ENCODE peak calls at places on chromosome 5, in ten cellular contexts. One of them, this sample, is unnamed.

GRCh38 chr5:59575648-59576290 is 317.8 kb downstream of the PDE4D start:
- DNase-seq in stimulated activated CD4-positive, alpha-beta T cell treated with anti-CD3 and anti-CD28 coated beads, TNF-alpha, amount 100 ng/mL, for 4 hours: no peak
- DNase-seq in AG04449: no peak
- DNase-seq in Panc1: no peak
- DNase-seq in mammary epithelial cell: no peak
- DNase-seq in ovary: no peak
- DNase-seq in hepatocyte: peak
- DNase-seq in NCI-H2081: no peak
- DNase-seq in Kasumi-1: no peak
- DNase-seq in T follicular helper cell: no peak
- DNase-seq in this sample: no peak

GRCh38 chr5:8825161-8825757 is 720.6 kb downstream of the SEMA5A start:
- DNase-seq in stimulated activated CD4-positive, alpha-beta T cell treated with anti-CD3 and anti-CD28 coated beads, TNF-alpha, amount 100 ng/mL, for 4 hours: no peak
- DNase-seq in AG04449: no peak
- DNase-seq in Panc1: no peak
- DNase-seq in mammary epithelial cell: no peak
- DNase-seq in ovary: no peak
- DNase-seq in hepatocyte: no peak
- DNase-seq in NCI-H2081: no peak
- DNase-seq in Kasumi-1: no peak
- DNase-seq in T follicular helper cell: no peak
- DNase-seq in this sample: no peak

GRCh38 chr5:125485003-125485641 is 738.7 kb upstream of the ZNF608 start:
- DNase-seq in stimulated activated CD4-positive, alpha-beta T cell treated with anti-CD3 and anti-CD28 coated beads, TNF-alpha, amount 100 ng/mL, for 4 hours: no peak
- DNase-seq in AG04449: peak
- DNase-seq in Panc1: peak
- DNase-seq in mammary epithelial cell: peak
- DNase-seq in ovary: no peak
- DNase-seq in hepatocyte: peak
- DNase-seq in NCI-H2081: peak
- DNase-seq in Kasumi-1: peak
- DNase-seq in T follicular helper cell: no peak
- DNase-seq in this sample: no peak

GRCh38 chr5:97560176-97560993 is 377.3 kb upstream of the RIOK2 start:
- DNase-seq in stimulated activated CD4-positive, alpha-beta T cell treated with anti-CD3 and anti-CD28 coated beads, TNF-alpha, amount 100 ng/mL, for 4 hours: no peak
- DNase-seq in AG04449: no peak
- DNase-seq in Panc1: no peak
- DNase-seq in mammary epithelial cell: peak
- DNase-seq in ovary: no peak
- DNase-seq in hepatocyte: no peak
- DNase-seq in NCI-H2081: no peak
- DNase-seq in Kasumi-1: no peak
- DNase-seq in T follicular helper cell: no peak
- DNase-seq in this sample: no peak

GRCh38 chr5:133386662-133387061 is 225.7 kb downstream of the FSTL4 start:
- DNase-seq in stimulated activated CD4-positive, alpha-beta T cell treated with anti-CD3 and anti-CD28 coated beads, TNF-alpha, amount 100 ng/mL, for 4 hours: no peak
- DNase-seq in AG04449: no peak
- DNase-seq in Panc1: no peak
- DNase-seq in mammary epithelial cell: no peak
- DNase-seq in ovary: no peak
- DNase-seq in hepatocyte: no peak
- DNase-seq in NCI-H2081: no peak
- DNase-seq in Kasumi-1: no peak
- DNase-seq in T follicular helper cell: no peak
- DNase-seq in this sample: no peak

GRCh38 chr5:93421498-93421897 is 159.5 kb downstream of the NR2F1-AS1 start:
- DNase-seq in stimulated activated CD4-positive, alpha-beta T cell treated with anti-CD3 and anti-CD28 coated beads, TNF-alpha, amount 100 ng/mL, for 4 hours: no peak
- DNase-seq in AG04449: no peak
- DNase-seq in Panc1: no peak
- DNase-seq in mammary epithelial cell: no peak
- DNase-seq in ovary: no peak
- DNase-seq in hepatocyte: no peak
- DNase-seq in NCI-H2081: no peak
- DNase-seq in Kasumi-1: no peak
- DNase-seq in T follicular helper cell: no peak
- DNase-seq in this sample: no peak

GRCh38 chr5:10875201-10875768 is 114.3 kb upstream of the DAP start:
- DNase-seq in stimulated activated CD4-positive, alpha-beta T cell treated with anti-CD3 and anti-CD28 coated beads, TNF-alpha, amount 100 ng/mL, for 4 hours: no peak
- DNase-seq in AG04449: no peak
- DNase-seq in Panc1: no peak
- DNase-seq in mammary epithelial cell: no peak
- DNase-seq in ovary: no peak
- DNase-seq in hepatocyte: no peak
- DNase-seq in NCI-H2081: no peak
- DNase-seq in Kasumi-1: no peak
- DNase-seq in T follicular helper cell: no peak
- DNase-seq in this sample: no peak

GRCh38 chr5:141758316-141758965 is 76.4 kb upstream of the ARAP3 start:
- DNase-seq in stimulated activated CD4-positive, alpha-beta T cell treated with anti-CD3 and anti-CD28 coated beads, TNF-alpha, amount 100 ng/mL, for 4 hours: no peak
- DNase-seq in AG04449: no peak
- DNase-seq in Panc1: no peak
- DNase-seq in mammary epithelial cell: no peak
- DNase-seq in ovary: no peak
- DNase-seq in hepatocyte: peak
- DNase-seq in NCI-H2081: no peak
- DNase-seq in Kasumi-1: no peak
- DNase-seq in T follicular helper cell: no peak
- DNase-seq in this sample: no peak

GRCh38 chr5:105448251-105448650 is 1885.7 kb upstream of the NUDT12 start:
- DNase-seq in stimulated activated CD4-positive, alpha-beta T cell treated with anti-CD3 and anti-CD28 coated beads, TNF-alpha, amount 100 ng/mL, for 4 hours: no peak
- DNase-seq in AG04449: no peak
- DNase-seq in Panc1: no peak
- DNase-seq in mammary epithelial cell: no peak
- DNase-seq in ovary: no peak
- DNase-seq in hepatocyte: no peak
- DNase-seq in NCI-H2081: no peak
- DNase-seq in Kasumi-1: no peak
- DNase-seq in T follicular helper cell: no peak
- DNase-seq in this sample: no peak

GRCh38 chr5:177194278-177194677 is 60.7 kb downstream of the NSD1 start:
- DNase-seq in stimulated activated CD4-positive, alpha-beta T cell treated with anti-CD3 and anti-CD28 coated beads, TNF-alpha, amount 100 ng/mL, for 4 hours: no peak
- DNase-seq in AG04449: peak
- DNase-seq in Panc1: peak
- DNase-seq in mammary epithelial cell: peak
- DNase-seq in ovary: no peak
- DNase-seq in hepatocyte: peak
- DNase-seq in NCI-H2081: no peak
- DNase-seq in Kasumi-1: no peak
- DNase-seq in T follicular helper cell: no peak
- DNase-seq in this sample: no peak

GRCh38 chr5:95238560-95239325 is 46.2 kb downstream of the MCTP1 start:
- DNase-seq in stimulated activated CD4-positive, alpha-beta T cell treated with anti-CD3 and anti-CD28 coated beads, TNF-alpha, amount 100 ng/mL, for 4 hours: no peak
- DNase-seq in AG04449: no peak
- DNase-seq in Panc1: peak
- DNase-seq in mammary epithelial cell: peak
- DNase-seq in ovary: no peak
- DNase-seq in hepatocyte: no peak
- DNase-seq in NCI-H2081: no peak
- DNase-seq in Kasumi-1: peak
- DNase-seq in T follicular helper cell: no peak
- DNase-seq in this sample: no peak

GRCh38 chr5:7374186-7374585 is 21.8 kb upstream of the ADCY2 start:
- DNase-seq in stimulated activated CD4-positive, alpha-beta T cell treated with anti-CD3 and anti-CD28 coated beads, TNF-alpha, amount 100 ng/mL, for 4 hours: no peak
- DNase-seq in AG04449: no peak
- DNase-seq in Panc1: no peak
- DNase-seq in mammary epithelial cell: no peak
- DNase-seq in ovary: no peak
- DNase-seq in hepatocyte: no peak
- DNase-seq in NCI-H2081: no peak
- DNase-seq in Kasumi-1: no peak
- DNase-seq in T follicular helper cell: no peak
- DNase-seq in this sample: no peak

GRCh38 chr5:159212667-159213462 is 3.5 kb upstream of the RNF145 start:
- DNase-seq in stimulated activated CD4-positive, alpha-beta T cell treated with anti-CD3 and anti-CD28 coated beads, TNF-alpha, amount 100 ng/mL, for 4 hours: no peak
- DNase-seq in AG04449: no peak
- DNase-seq in Panc1: no peak
- DNase-seq in mammary epithelial cell: no peak
- DNase-seq in ovary: no peak
- DNase-seq in hepatocyte: no peak
- DNase-seq in NCI-H2081: no peak
- DNase-seq in Kasumi-1: no peak
- DNase-seq in T follicular helper cell: no peak
- DNase-seq in this sample: no peak

GRCh38 chr5:15021286-15022046 is 149.9 kb upstream of the ANKH start:
- DNase-seq in stimulated activated CD4-positive, alpha-beta T cell treated with anti-CD3 and anti-CD28 coated beads, TNF-alpha, amount 100 ng/mL, for 4 hours: no peak
- DNase-seq in AG04449: peak
- DNase-seq in Panc1: no peak
- DNase-seq in mammary epithelial cell: no peak
- DNase-seq in ovary: no peak
- DNase-seq in hepatocyte: peak
- DNase-seq in NCI-H2081: no peak
- DNase-seq in Kasumi-1: no peak
- DNase-seq in T follicular helper cell: no peak
- DNase-seq in this sample: no peak

GRCh38 chr5:50593681-50594080 is 72.8 kb upstream of the PARP8 start:
- DNase-seq in stimulated activated CD4-positive, alpha-beta T cell treated with anti-CD3 and anti-CD28 coated beads, TNF-alpha, amount 100 ng/mL, for 4 hours: no peak
- DNase-seq in AG04449: no peak
- DNase-seq in Panc1: no peak
- DNase-seq in mammary epithelial cell: no peak
- DNase-seq in ovary: no peak
- DNase-seq in hepatocyte: no peak
- DNase-seq in NCI-H2081: no peak
- DNase-seq in Kasumi-1: no peak
- DNase-seq in T follicular helper cell: no peak
- DNase-seq in this sample: no peak

GRCh38 chr5:230711-231110 is 12.6 kb downstream of the SDHA start:
- DNase-seq in stimulated activated CD4-positive, alpha-beta T cell treated with anti-CD3 and anti-CD28 coated beads, TNF-alpha, amount 100 ng/mL, for 4 hours: no peak
- DNase-seq in AG04449: no peak
- DNase-seq in Panc1: no peak
- DNase-seq in mammary epithelial cell: no peak
- DNase-seq in ovary: no peak
- DNase-seq in hepatocyte: no peak
- DNase-seq in NCI-H2081: no peak
- DNase-seq in Kasumi-1: no peak
- DNase-seq in T follicular helper cell: no peak
- DNase-seq in this sample: no peak

GRCh38 chr5:139660916-139661814 is 13.0 kb downstream of the CXXC5 start:
- DNase-seq in stimulated activated CD4-positive, alpha-beta T cell treated with anti-CD3 and anti-CD28 coated beads, TNF-alpha, amount 100 ng/mL, for 4 hours: no peak
- DNase-seq in AG04449: no peak
- DNase-seq in Panc1: peak
- DNase-seq in mammary epithelial cell: peak
- DNase-seq in ovary: peak
- DNase-seq in hepatocyte: peak
- DNase-seq in NCI-H2081: no peak
- DNase-seq in Kasumi-1: peak
- DNase-seq in T follicular helper cell: no peak
- DNase-seq in this sample: no peak

GRCh38 chr5:28779161-28779754 is 1740.9 kb upstream of the CDH9 start:
- DNase-seq in stimulated activated CD4-positive, alpha-beta T cell treated with anti-CD3 and anti-CD28 coated beads, TNF-alpha, amount 100 ng/mL, for 4 hours: no peak
- DNase-seq in AG04449: no peak
- DNase-seq in Panc1: peak
- DNase-seq in mammary epithelial cell: peak
- DNase-seq in ovary: no peak
- DNase-seq in hepatocyte: peak
- DNase-seq in NCI-H2081: peak
- DNase-seq in Kasumi-1: peak
- DNase-seq in T follicular helper cell: no peak
- DNase-seq in this sample: no peak

GRCh38 chr5:148374693-148375360 is 8.9 kb upstream of the FBXO38 start:
- DNase-seq in stimulated activated CD4-positive, alpha-beta T cell treated with anti-CD3 and anti-CD28 coated beads, TNF-alpha, amount 100 ng/mL, for 4 hours: no peak
- DNase-seq in AG04449: no peak
- DNase-seq in Panc1: peak
- DNase-seq in mammary epithelial cell: peak
- DNase-seq in ovary: no peak
- DNase-seq in hepatocyte: peak
- DNase-seq in NCI-H2081: peak
- DNase-seq in Kasumi-1: peak
- DNase-seq in T follicular helper cell: no peak
- DNase-seq in this sample: no peak

GRCh38 chr5:179212870-179213269 is 132.4 kb downstream of the ADAMTS2 start:
- DNase-seq in stimulated activated CD4-positive, alpha-beta T cell treated with anti-CD3 and anti-CD28 coated beads, TNF-alpha, amount 100 ng/mL, for 4 hours: no peak
- DNase-seq in AG04449: no peak
- DNase-seq in Panc1: no peak
- DNase-seq in mammary epithelial cell: no peak
- DNase-seq in ovary: no peak
- DNase-seq in hepatocyte: no peak
- DNase-seq in NCI-H2081: no peak
- DNase-seq in Kasumi-1: no peak
- DNase-seq in T follicular helper cell: no peak
- DNase-seq in this sample: no peak

GRCh38 chr5:16784088-16784487 is 152.0 kb downstream of the MYO10 start:
- DNase-seq in stimulated activated CD4-positive, alpha-beta T cell treated with anti-CD3 and anti-CD28 coated beads, TNF-alpha, amount 100 ng/mL, for 4 hours: no peak
- DNase-seq in AG04449: no peak
- DNase-seq in Panc1: no peak
- DNase-seq in mammary epithelial cell: no peak
- DNase-seq in ovary: no peak
- DNase-seq in hepatocyte: no peak
- DNase-seq in NCI-H2081: no peak
- DNase-seq in Kasumi-1: no peak
- DNase-seq in T follicular helper cell: no peak
- DNase-seq in this sample: no peak